ENCODE peak calls at places on chromosomes 3 and 15, in four cellular contexts. Q, L, V and W are unnamed samples.

GRCh38 chr15:48565560-48566482 is 79.7 kb downstream of the FBN1 start:
- DNase-seq in Q (no peak), L (no peak), V (no peak), W (no peak)

GRCh38 chr15:80978685-80979084 is 10.9 kb downstream of the MESD start:
- DNase-seq in Q (no peak), L (no peak), V (no peak), W (no peak)

GRCh38 chr15:40764766-40765136 is 883 bp downstream of the GCHFR start:
- DNase-seq in Q (no peak), L (no peak), V (no peak), W (no peak)

GRCh38 chr3:43620953-43621405 is 832 bp downstream of the ANO10 start:
- DNase-seq in Q (no peak), L (no peak), V (no peak), W (peak)

GRCh38 chr3:122314467-122314866 is 10.6 kb upstream of the CSTA start:
- DNase-seq in Q (no peak), L (no peak), V (no peak), W (no peak)

GRCh38 chr3:80232760-80233159 is 465.0 kb upstream of the ROBO1 start:
- DNase-seq in Q (no peak), L (no peak), V (no peak), W (no peak)

GRCh38 chr15:68372291-68372811 is 59.6 kb downstream of the ITGA11 start:
- DNase-seq in Q (no peak), L (peak), V (no peak), W (peak)

GRCh38 chr3:54963621-54964020 is 35.8 kb upstream of the LRTM1 start:
- DNase-seq in Q (no peak), L (peak), V (no peak), W (no peak)

GRCh38 chr3:39254806-39255449 is 24.9 kb downstream of the CX3CR1 start:
- DNase-seq in Q (no peak), L (no peak), V (no peak), W (no peak)

GRCh38 chr15:56040081-56041035 is 46.9 kb upstream of the NEDD4 start:
- DNase-seq in Q (no peak), L (no peak), V (no peak), W (peak)

GRCh38 chr3:17664923-17665322 is 77.5 kb downstream of the TBC1D5 start:
- DNase-seq in Q (no peak), L (no peak), V (no peak), W (no peak)

GRCh38 chr3:27165348-27165747 is 203.8 kb downstream of the NEK10 start:
- DNase-seq in Q (no peak), L (no peak), V (no peak), W (no peak)

GRCh38 chr3:192812736-192813383 is 85.5 kb upstream of the FGF12 start:
- DNase-seq in Q (no peak), L (peak), V (no peak), W (peak)

GRCh38 chr3:157572559-157573270 is 69.5 kb upstream of the VEPH1 start:
- DNase-seq in Q (no peak), L (peak), V (peak), W (peak)

GRCh38 chr3:172104471-172105072 is 65.2 kb downstream of the FNDC3B start:
- DNase-seq in Q (no peak), L (no peak), V (no peak), W (no peak)

GRCh38 chr3:63706321-63707085 is 54.0 kb downstream of the SNTN start:
- DNase-seq in Q (no peak), L (no peak), V (no peak), W (no peak)

GRCh38 chr3:107916166-107916565 is 174.7 kb downstream of the CD47 start:
- DNase-seq in Q (no peak), L (no peak), V (no peak), W (no peak)

GRCh38 chr3:49775538-49775937 is 10.8 kb downstream of the IP6K1 start:
- DNase-seq in Q (no peak), L (peak), V (no peak), W (peak)

GRCh38 chr3:52046186-52046913 is 10.0 kb downstream of the DUSP7 start:
- DNase-seq in Q (no peak), L (peak), V (no peak), W (no peak)

GRCh38 chr15:43943511-43943910 is 116.7 kb downstream of the WDR76 start:
- DNase-seq in Q (no peak), L (no peak), V (no peak), W (no peak)

GRCh38 chr15:74398183-74398582 is 30.7 kb upstream of the CYP11A1 start:
- DNase-seq in Q (no peak), L (no peak), V (no peak), W (no peak)

GRCh38 chr15:94792166-94792565 is 560.8 kb downstream of the MCTP2 start:
- DNase-seq in Q (no peak), L (no peak), V (no peak), W (no peak)

GRCh38 chr15:45795487-45796069 is 160.7 kb downstream of the SQOR start:
- DNase-seq in Q (no peak), L (peak), V (no peak), W (peak)

GRCh38 chr3:155737844-155738460 is 6.9 kb downstream of the PLCH1 start:
- DNase-seq in Q (no peak), L (peak), V (no peak), W (no peak)

GRCh38 chr3:24137958-24138875 is 193.1 kb downstream of the NR1D2 start:
- DNase-seq in Q (no peak), L (no peak), V (no peak), W (peak)

GRCh38 chr3:14118400-14119165 is 6.1 kb downstream of the CHCHD4 start:
- DNase-seq in Q (no peak), L (no peak), V (no peak), W (no peak)

GRCh38 chr3:179716811-179717210 is 64.0 kb downstream of the USP13 start:
- DNase-seq in Q (no peak), L (no peak), V (no peak), W (no peak)

GRCh38 chr15:100196326-100197058 is 145.3 kb downstream of the ADAMTS17 start:
- DNase-seq in Q (no peak), L (no peak), V (no peak), W (no peak)

GRCh38 chr3:25663324-25664065 is 1.2 kb downstream of the TOP2B start:
- DNase-seq in Q (peak), L (peak), V (peak), W (peak)

GRCh38 chr3:72137865-72138861 is 353.2 kb upstream of the PROK2 start:
- DNase-seq in Q (no peak), L (no peak), V (peak), W (no peak)

GRCh38 chr3:67614195-67614594 is 40.2 kb downstream of the SUCLG2 start:
- DNase-seq in Q (no peak), L (no peak), V (no peak), W (no peak)

GRCh38 chr3:77815467-77815866 is 775.6 kb downstream of the ROBO2 start:
- DNase-seq in Q (no peak), L (no peak), V (no peak), W (no peak)